ENCODE peak calls at places on chromosome 20, in seven cellular contexts. F is pancreas, P is GM12878, W is tibial nerve, M is lung, J is tibial artery, B is body of pancreas. L is an unnamed sample.
A peak's percentile ranks its signal among the peaks of the same experiment; 100 is the strongest.

GRCh38 chr20:61951695-61952533 is 113.8 kb downstream of the TAF4 start:
- DNase-seq in F (no peak), P (no peak), W (no peak), M (no peak), J (no peak), B (no peak), L (no peak)

GRCh38 chr20:41366546-41367392 is at the start of gene EMILIN3:
- DNase-seq in F (no peak), P (no peak), W (no peak), M (no peak), J (no peak), B (no peak), L (no peak)

GRCh38 chr20:62303327-62304226 is 780 bp downstream of the ADRM1 start:
- DNase-seq in F (no peak), P (no peak), W (no peak), M (no peak), J (no peak), B (peak; percentile 42), L (peak; percentile 41)

GRCh38 chr20:33113387-33113908 is 34.0 kb downstream of the BPIFB4 start:
- DNase-seq in F (peak; percentile 86), P (no peak), W (no peak), M (no peak), J (no peak), B (peak; percentile 91), L (no peak)

GRCh38 chr20:41509801-41510200 is 108.4 kb downstream of the CHD6 start:
- DNase-seq in F (no peak), P (no peak), W (no peak), M (no peak), J (peak; percentile 49), B (no peak), L (no peak)

GRCh38 chr20:23268792-23269354 is 81.7 kb upstream of the NXT1 start:
- DNase-seq in F (no peak), P (no peak), W (no peak), M (no peak), J (no peak), B (no peak), L (no peak)

GRCh38 chr20:41259309-41259708 is 58.2 kb downstream of the ZHX3 start:
- DNase-seq in F (no peak), P (no peak), W (no peak), M (no peak), J (no peak), B (no peak), L (no peak)

GRCh38 chr20:10090588-10091166 is 55.9 kb downstream of the ANKEF1 start:
- DNase-seq in F (peak; percentile 83), P (no peak), W (no peak), M (peak; percentile 35), J (peak; percentile 37), B (peak; percentile 89), L (no peak)

GRCh38 chr20:57884956-57885355 is 175.1 kb upstream of the PMEPA1 start:
- DNase-seq in F (no peak), P (no peak), W (no peak), M (no peak), J (no peak), B (no peak), L (no peak)

GRCh38 chr20:47795214-47795667 is 10.0 kb upstream of the SULF2 start:
- DNase-seq in F (no peak), P (no peak), W (no peak), M (no peak), J (peak; percentile 66), B (no peak), L (no peak)

GRCh38 chr20:19974621-19975435 is 42.3 kb upstream of the NAA20 start:
- DNase-seq in F (peak; percentile 89), P (no peak), W (peak; percentile 70), M (peak; percentile 84), J (peak; percentile 92), B (peak; percentile 94), L (no peak)

GRCh38 chr20:655730-656624 is 3.0 kb upstream of the SRXN1 start:
- DNase-seq in F (no peak), P (no peak), W (no peak), M (no peak), J (no peak), B (no peak), L (no peak)

GRCh38 chr20:36932476-36933426 is 18.8 kb downstream of the SAMHD1 start:
- DNase-seq in F (no peak), P (no peak), W (no peak), M (no peak), J (no peak), B (peak; percentile 50), L (no peak)

GRCh38 chr20:64069614-64070243 is 6.7 kb downstream of the TCEA2 start:
- DNase-seq in F (no peak), P (no peak), W (no peak), M (no peak), J (no peak), B (peak; percentile 38), L (no peak)

GRCh38 chr20:4469910-4470309 is 251.8 kb upstream of the PRND start:
- DNase-seq in F (no peak), P (no peak), W (no peak), M (no peak), J (no peak), B (no peak), L (no peak)

GRCh38 chr20:30811896-30812671 is 445.4 kb upstream of the DEFB115 start:
- DNase-seq in F (no peak), P (peak; percentile 20), W (no peak), M (peak; percentile 48), J (no peak), B (peak; percentile 31), L (peak; percentile 40)

GRCh38 chr20:57457243-57457761 is 66.1 kb downstream of the RBM38 start:
- DNase-seq in F (no peak), P (no peak), W (no peak), M (no peak), J (no peak), B (no peak), L (no peak)

GRCh38 chr20:36624068-36624813 is 18.7 kb downstream of the RAB5IF start:
- DNase-seq in F (no peak), P (no peak), W (no peak), M (no peak), J (no peak), B (peak; percentile 40), L (no peak)

GRCh38 chr20:50844430-50845100 is 49.7 kb downstream of the BCAS4 start:
- DNase-seq in F (no peak), P (peak; percentile 83), W (no peak), M (no peak), J (no peak), B (no peak), L (peak; percentile 85)

GRCh38 chr20:16062661-16063591 is 510.3 kb downstream of the KIF16B start:
- DNase-seq in F (no peak), P (no peak), W (no peak), M (no peak), J (no peak), B (no peak), L (no peak)

GRCh38 chr20:56995635-56996075 is 270.8 kb downstream of the BMP7 start:
- DNase-seq in F (no peak), P (no peak), W (no peak), M (no peak), J (no peak), B (no peak), L (no peak)

DNA sequence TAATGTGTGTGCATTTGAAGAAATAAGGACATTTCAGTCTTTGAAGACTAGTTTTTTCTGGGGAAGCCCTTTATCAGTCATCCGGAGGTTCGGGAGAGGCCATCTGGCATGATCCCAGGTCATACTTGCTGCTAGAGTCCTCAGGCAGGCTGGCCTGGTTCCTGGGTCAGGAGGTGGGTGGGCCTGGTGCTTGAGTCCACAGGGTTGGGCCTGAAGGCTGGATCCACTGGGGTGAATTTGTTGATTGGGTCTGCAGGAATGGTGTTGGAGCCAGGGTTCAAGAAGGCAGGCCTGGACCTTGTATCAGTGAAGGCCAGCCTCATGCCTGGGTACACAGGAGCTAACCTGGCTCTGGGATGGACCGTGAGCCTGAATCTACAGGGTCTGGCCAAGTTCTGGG is 15.8 kb upstream of the WFDC9 start:
- DNase-seq in F (no peak), P (no peak), W (no peak), M (no peak), J (no peak), B (no peak), L (no peak)
- H3K4me3 ChIP-seq in F (no peak overlapping the region), P (no peak overlapping the region), W (no peak overlapping the region), M (no peak overlapping the region), J (no peak overlapping the region), B (no peak overlapping the region), L (no peak overlapping the region)

DNA sequence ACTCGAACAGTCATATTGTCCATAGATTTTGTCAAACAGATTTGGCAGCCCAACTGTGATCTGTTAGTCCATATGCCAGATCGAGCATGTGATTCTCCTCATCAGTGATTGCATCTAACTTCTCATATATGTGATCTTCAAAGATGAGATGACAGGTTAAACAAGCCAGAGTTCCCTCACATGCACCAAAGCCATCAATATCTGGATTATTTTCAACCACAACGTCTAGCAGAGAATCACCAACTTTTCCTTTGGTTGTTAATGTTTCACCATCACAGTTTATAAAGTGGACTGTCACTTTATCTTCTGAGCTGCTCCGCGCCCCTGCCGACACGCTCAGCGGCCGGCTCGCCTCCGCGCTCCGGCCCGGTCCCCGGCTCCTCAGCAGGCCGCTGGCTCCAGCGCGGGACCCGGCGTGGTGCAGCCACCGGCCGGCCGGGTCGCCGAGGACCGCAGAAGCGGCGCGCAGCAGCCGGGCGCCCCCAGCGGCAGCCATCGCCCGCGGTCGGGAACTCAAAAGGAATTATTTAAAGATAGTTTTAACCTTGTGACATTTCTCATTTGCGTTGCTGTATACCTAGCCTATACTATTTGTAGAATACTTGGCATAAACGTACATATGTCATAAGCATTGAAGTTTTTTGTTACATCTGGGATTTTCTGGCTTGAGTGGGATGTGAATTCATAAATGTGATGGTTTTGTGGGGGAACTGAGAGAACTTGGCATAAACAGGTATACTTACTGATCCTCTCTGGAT is 40.1 kb upstream of the DYNLRB1 start:
- DNase-seq in F (peak; percentile 28), P (no peak), W (no peak), M (peak; percentile 29), J (peak; percentile 49), B (peak; percentile 43), L (peak; percentile 69)
- H3K36me3 ChIP-seq in F (peaks cover 7% of the 10 kb centered on the region), P (peaks cover 9% of the 10 kb centered on the region), W (peaks cover 42% of the 10 kb centered on the region), M (peaks cover 12% of the 10 kb centered on the region), J (peaks cover 33% of the 10 kb centered on the region), B (no peaks in the 10 kb centered on the region), L (peaks cover 2% of the 10 kb centered on the region)

GRCh38 chr20:60037120-60037499 is 78.9 kb downstream of the CDH26 start:
- DNase-seq in F (no peak), P (no peak), W (no peak), M (no peak), J (no peak), B (no peak), L (no peak)
- TF ChIP-seq CTCF in F (no peak), P (no peak), W (no peak), M (no peak), J (no peak), B (no peak), L (no peak)

DNA sequence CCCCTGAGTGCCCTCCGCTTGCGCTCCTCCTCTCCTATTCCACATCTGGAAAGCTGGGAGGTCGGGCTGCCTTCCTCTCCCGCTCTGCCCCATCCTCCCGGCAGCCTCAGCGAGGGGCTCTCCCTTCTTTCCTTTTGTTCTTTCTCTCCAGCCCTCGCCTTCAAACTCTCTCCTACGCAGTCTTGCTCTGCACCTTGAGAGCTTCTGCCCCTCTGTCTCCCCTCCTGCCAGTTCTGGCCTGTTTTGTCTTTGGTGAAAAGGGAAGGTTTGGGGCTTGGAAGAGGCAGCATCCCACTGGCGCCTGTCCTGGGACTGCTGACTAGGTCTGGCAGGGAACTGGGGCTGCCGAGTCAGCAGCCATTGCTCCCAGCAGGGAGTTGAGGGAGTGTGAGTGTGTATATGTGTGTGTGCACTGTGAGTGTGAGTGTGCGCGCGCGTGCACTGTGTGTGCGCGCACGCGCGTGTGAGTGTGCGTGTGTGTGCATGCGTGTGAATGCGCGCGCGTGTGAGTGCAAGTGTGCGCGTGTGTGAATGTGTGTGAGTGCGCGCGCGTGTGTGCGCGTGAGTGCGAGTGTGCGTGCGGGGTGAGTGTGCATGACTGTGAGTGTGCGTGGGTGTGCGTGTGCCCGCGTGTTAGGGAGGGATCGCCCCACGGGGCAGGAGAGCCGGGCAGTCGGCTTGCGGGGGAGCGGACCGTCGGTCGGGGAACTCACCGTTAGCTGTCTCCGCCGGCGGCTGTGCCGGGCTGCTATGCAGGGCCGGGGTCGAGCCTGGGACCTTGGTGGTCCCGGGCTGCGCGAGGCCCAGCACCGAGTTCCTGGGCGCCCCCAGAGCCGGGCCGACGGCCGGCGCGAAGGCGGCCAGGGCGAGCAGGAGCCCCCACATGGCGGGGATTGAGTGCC is 488 bp downstream of the CPXM1 start:
- DNase-seq in F (no peak), P (no peak), W (no peak), M (no peak), J (no peak), B (no peak), L (no peak)
- H3K4me3 ChIP-seq in F (peak overlapping the region; percentile 33), P (no peak overlapping the region), W (peak overlapping the region; percentile 8), M (peak overlapping the region; percentile 2), J (no peak overlapping the region), B (no peak overlapping the region), L (peak overlapping the region; percentile 51)

L was measured in GM06990.